ENCODE peak calls at places on chromosome 6, in ten cellular contexts. R, I, T, X, G, F, Z, V, B and O are unnamed samples.

GRCh38 chr6:33632603-33633039 is 11.5 kb downstream of the ITPR3 start:
- DNase-seq in R (no peak), X (peak), V (no peak), Z (no peak), B (peak), F (peak), G (no peak), I (peak), T (peak), O (no peak)

GRCh38 chr6:111011360-111012142 is 29.7 kb downstream of the RPF2 start:
- DNase-seq in F (no peak), R (peak), T (peak), X (no peak), V (no peak), Z (no peak), I (peak), G (peak), B (peak), O (no peak)

GRCh38 chr6:118715371-118715770 is 64.0 kb upstream of the CEP85L start:
- DNase-seq in V (no peak), Z (no peak), X (no peak), I (no peak), R (no peak), G (no peak), T (no peak), B (no peak), F (no peak), O (no peak)

GRCh38 chr6:152121910-152122309 is 314.4 kb downstream of the ESR1 start:
- DNase-seq in T (no peak), I (no peak), R (no peak), Z (no peak), X (no peak), V (no peak), F (peak), G (no peak), B (no peak), O (no peak)

GRCh38 chr6:21045135-21045616 is 510.9 kb downstream of the CDKAL1 start:
- DNase-seq in V (no peak), T (no peak), G (no peak), I (no peak), B (peak), X (no peak), F (no peak), R (peak), Z (no peak), O (no peak)

GRCh38 chr6:134058622-134059366 is 6.4 kb upstream of the SLC2A12 start:
- DNase-seq in F (no peak), R (peak), Z (no peak), B (peak), X (peak), I (no peak), G (no peak), T (no peak), V (no peak), O (no peak)

GRCh38 chr6:156905801-156906200 is 128.6 kb downstream of the ARID1B start:
- DNase-seq in F (no peak), Z (no peak), R (no peak), T (no peak), G (no peak), I (no peak), X (no peak), V (no peak), B (no peak), O (no peak)

GRCh38 chr6:14856177-14856576 is 389.7 kb upstream of the JARID2 start:
- DNase-seq in F (no peak), T (no peak), I (no peak), G (no peak), Z (no peak), B (no peak), V (no peak), R (no peak), X (peak), O (no peak)

GRCh38 chr6:157056275-157056674 is 267.0 kb downstream of the TMEM242 start:
- DNase-seq in X (no peak), B (no peak), R (no peak), Z (no peak), G (no peak), T (no peak), V (no peak), F (no peak), I (no peak), O (no peak)

GRCh38 chr6:16441262-16441661 is 202.9 kb downstream of the GMPR start:
- DNase-seq in G (no peak), I (no peak), B (peak), T (no peak), R (no peak), X (no peak), Z (no peak), F (no peak), V (no peak), O (no peak)

GRCh38 chr6:80547827-80548226 is 441.4 kb downstream of the BCKDHB start:
- DNase-seq in X (no peak), R (peak), T (no peak), V (no peak), G (peak), F (no peak), B (peak), Z (no peak), I (no peak), O (no peak)

GRCh38 chr6:111949546-111949945 is 76.3 kb upstream of the FYN start:
- DNase-seq in Z (no peak), X (no peak), R (no peak), I (no peak), G (no peak), T (peak), V (no peak), B (no peak), F (no peak), O (no peak)

GRCh38 chr6:83867527-83868161 is 8.2 kb downstream of the CYB5R4 start:
- DNase-seq in T (peak), B (peak), V (no peak), G (peak), X (no peak), F (no peak), I (peak), Z (peak), R (peak), O (peak)

GRCh38 chr6:142566628-142567396 is 265.0 kb downstream of the ADGRG6 start:
- DNase-seq in R (peak), T (peak), I (peak), G (peak), V (no peak), B (peak), Z (no peak), X (peak), F (no peak), O (no peak)

GRCh38 chr6:1390071-1390804 is 862 bp downstream of the FOXF2 start:
- DNase-seq in G (no peak), T (peak), Z (no peak), R (peak), V (no peak), X (no peak), I (no peak), B (peak), F (no peak), O (no peak)

GRCh38 chr6:108927927-108928326 is 79.7 kb downstream of the ARMC2 start:
- DNase-seq in I (no peak), G (no peak), V (no peak), X (no peak), T (no peak), R (no peak), F (no peak), Z (no peak), B (no peak), O (no peak)

GRCh38 chr6:37024665-37025337 is 19.3 kb downstream of the FGD2 start:
- DNase-seq in B (peak), T (no peak), X (no peak), R (peak), V (no peak), G (no peak), I (peak), Z (no peak), F (no peak), O (peak)

GRCh38 chr6:69974193-69974592 is 107.8 kb downstream of the COL19A1 start:
- DNase-seq in V (no peak), I (no peak), Z (no peak), T (no peak), X (peak), F (no peak), G (no peak), R (peak), B (peak), O (no peak)

DNA sequence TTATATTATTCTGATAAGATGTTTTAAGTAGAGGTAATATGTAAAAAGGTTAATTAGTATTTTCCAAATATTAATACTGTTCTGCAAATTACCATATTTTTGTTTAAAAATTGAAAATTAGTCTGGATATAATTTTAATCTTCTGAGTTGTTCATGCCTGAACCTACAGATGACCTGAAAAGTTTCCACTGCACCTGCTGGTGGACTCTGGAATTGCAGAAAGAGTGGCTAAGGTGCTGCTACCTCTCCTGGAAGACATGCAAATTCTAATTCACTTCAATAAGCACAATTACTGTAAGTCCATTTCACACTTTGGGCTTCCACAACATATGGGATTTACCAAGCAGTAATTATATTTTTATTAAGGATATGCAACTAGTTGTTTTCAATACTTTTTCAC is 77.7 kb upstream of the OLIG3 start:
- DNase-seq in G (no peak), I (peak), V (peak), Z (no peak), B (peak), F (no peak), R (peak), T (peak), X (no peak), O (no peak)
- TF ChIP-seq CTCF in G (peak), I (peak), V (peak), Z (peak), B (peak), F (peak), R (peak), T (peak), X (peak), O (peak)

DNA sequence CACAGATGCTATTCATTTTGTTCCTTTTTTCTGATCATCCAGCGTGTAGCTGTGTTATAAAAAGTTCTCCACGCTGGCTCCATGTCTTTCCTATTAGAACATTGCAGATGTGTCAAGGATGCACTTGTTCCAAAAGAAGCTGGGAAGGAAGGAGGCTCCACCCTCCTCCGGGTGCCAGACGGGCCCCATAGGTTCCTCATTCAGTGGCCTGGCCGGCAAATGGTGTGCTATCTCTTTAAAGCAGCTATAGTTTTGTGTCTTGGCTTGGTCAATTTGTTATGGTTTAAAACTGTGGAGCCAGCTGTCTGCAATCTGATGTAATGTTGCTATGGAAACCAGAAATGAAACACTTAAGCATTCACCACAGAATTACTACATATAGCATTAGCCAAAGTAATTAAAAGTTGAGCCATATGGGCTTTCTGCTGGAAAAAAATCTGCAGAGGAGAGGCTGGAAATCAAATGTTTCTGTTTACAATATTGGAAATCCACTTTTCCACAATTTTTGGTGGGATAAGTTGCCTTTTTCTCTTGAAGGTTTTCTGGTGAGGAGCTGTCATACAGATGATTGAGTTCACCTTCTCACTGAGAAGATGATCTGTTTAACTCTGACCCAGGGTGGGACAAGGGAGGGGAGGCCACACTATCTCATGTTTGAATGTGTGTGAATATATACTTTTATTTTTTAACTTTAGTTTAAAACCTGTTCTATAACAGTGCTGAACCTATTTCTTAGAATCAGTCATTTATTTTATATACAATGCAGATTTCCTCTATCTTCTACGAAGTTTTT is 167.3 kb downstream of the SASH1 start:
- DNase-seq in T (no peak), Z (no peak), G (peak), B (peak), F (peak), I (no peak), V (no peak), R (peak), X (peak), O (no peak)
- H3K27ac ChIP-seq in T (no peak), Z (peak), G (peak), B (peak), F (peak), I (no peak), V (no peak), R (peak), X (peak), O (no peak)

GRCh38 chr6:45959534-45960195 is 56.0 kb downstream of the CLIC5 start:
- DNase-seq in V (no peak), I (no peak), X (no peak), G (no peak), Z (no peak), F (no peak), B (peak), T (no peak), R (no peak), O (no peak)

GRCh38 chr6:45956176-45956575 is 59.5 kb downstream of the CLIC5 start:
- DNase-seq in Z (no peak), I (no peak), R (no peak), T (no peak), X (no peak), F (no peak), V (no peak), B (no peak), G (no peak), O (no peak)

GRCh38 chr6:45955597-45955996 is 60.1 kb downstream of the CLIC5 start:
- DNase-seq in G (no peak), F (no peak), V (no peak), T (no peak), B (no peak), X (no peak), I (no peak), R (no peak), Z (no peak), O (no peak)

GRCh38 chr6:45952546-45952945 is 63.1 kb downstream of the CLIC5 start:
- DNase-seq in X (no peak), V (no peak), T (no peak), F (no peak), I (no peak), G (no peak), Z (no peak), B (no peak), R (no peak), O (no peak)

GRCh38 chr6:45956663-45957062 is 59.0 kb downstream of the CLIC5 start:
- DNase-seq in R (no peak), X (no peak), T (no peak), G (no peak), V (no peak), Z (no peak), B (no peak), F (no peak), I (no peak), O (no peak)
- TF ChIP-seq CTCF in R (no peak), X (no peak), T (no peak), G (no peak), V (no peak), Z (no peak), B (no peak), F (no peak), I (no peak), O (no peak)

GRCh38 chr6:34657307-34657978 is 39.1 kb downstream of the ILRUN start:
- DNase-seq in V (peak), G (peak), R (peak), T (peak), X (peak), Z (no peak), B (peak), I (no peak), F (no peak), O (no peak)

GRCh38 chr6:34657037-34657306 is 39.6 kb downstream of the ILRUN start:
- DNase-seq in F (no peak), B (peak), R (no peak), I (no peak), G (no peak), V (no peak), Z (no peak), X (no peak), T (no peak), O (no peak)

GRCh38 chr6:34658605-34659218 is 37.9 kb downstream of the ILRUN start:
- DNase-seq in I (no peak), G (no peak), X (no peak), Z (no peak), B (no peak), R (no peak), T (no peak), V (peak), F (no peak), O (no peak)

GRCh38 chr6:34654061-34654460 is 42.5 kb downstream of the ILRUN start:
- DNase-seq in I (no peak), B (no peak), F (no peak), T (no peak), R (no peak), Z (no peak), V (no peak), X (no peak), G (no peak), O (no peak)

DNA sequence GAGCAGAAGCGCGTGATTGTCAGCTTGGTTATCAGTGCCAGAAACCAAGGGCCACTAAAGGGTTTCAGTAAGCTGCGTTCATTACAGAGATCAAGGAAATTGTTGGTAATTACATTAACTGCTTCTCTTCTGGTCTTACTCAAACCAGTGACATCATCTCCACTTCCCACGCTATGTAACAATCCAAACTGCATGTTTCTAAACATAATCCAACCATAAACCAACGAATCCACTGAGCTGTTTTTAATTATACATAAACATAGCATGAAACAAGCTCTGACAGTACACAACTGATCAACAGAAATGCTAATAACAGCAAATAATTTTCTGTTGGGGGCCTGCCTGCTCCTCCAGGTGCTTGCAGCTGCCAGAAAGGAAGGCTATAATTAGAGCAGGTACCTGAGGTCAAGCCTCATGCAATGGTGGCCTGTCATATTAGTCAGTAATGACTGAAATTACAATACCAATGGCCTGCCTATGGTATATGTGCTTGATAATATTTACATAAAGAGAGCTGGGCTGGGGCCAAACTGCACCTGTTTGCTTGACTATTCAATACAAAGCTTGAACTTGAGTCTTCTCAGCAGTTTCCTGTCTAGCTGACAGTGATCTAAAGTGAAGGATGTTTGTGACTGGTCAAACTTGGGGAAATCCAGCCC is 40.1 kb downstream of the ILRUN start:
- DNase-seq in T (no peak), V (no peak), R (peak), B (peak), X (peak), Z (no peak), I (no peak), F (no peak), G (peak), O (no peak)
- H3K27ac ChIP-seq in T (peak), V (peak), R (peak), B (peak), X (peak), Z (peak), I (peak), F (peak), G (peak), O (peak)

DNA sequence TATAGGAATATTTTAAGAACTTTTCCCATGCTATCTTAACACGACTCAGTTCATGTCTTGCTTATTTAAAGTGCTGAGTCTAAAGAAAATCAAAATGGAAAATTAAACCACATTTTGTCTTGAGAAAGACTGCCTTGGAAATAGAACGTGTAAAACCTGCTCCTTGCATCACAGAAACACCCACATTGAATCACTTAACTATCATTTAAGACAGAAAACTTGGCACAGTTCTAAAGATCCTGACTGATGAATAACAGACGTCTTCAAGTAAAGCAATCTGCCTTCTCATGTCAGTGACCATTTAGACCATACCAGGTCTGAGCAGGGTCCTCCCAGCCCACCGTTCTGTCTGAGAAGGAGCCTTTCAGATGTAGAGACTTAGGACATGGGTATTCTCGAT is 7.4 kb downstream of the PERP start:
- DNase-seq in F (no peak), G (peak), T (no peak), I (no peak), R (peak), Z (no peak), V (no peak), B (peak), X (no peak), O (no peak)
- TF ChIP-seq CTCF in F (no peak), G (no peak), T (no peak), I (no peak), R (no peak), Z (no peak), V (no peak), B (no peak), X (no peak), O (no peak)

GRCh38 chr6:167860546-167861226 is 34.0 kb downstream of the AFDN start:
- DNase-seq in B (no peak), V (no peak), X (no peak), T (no peak), G (no peak), I (no peak), F (no peak), Z (no peak), R (no peak), O (no peak)

GRCh38 chr6:167856999-167857660 is 30.4 kb downstream of the AFDN start:
- DNase-seq in X (no peak), R (peak), I (no peak), F (no peak), B (peak), V (no peak), T (peak), G (no peak), Z (no peak), O (no peak)

GRCh38 chr6:167861424-167861823 is 34.7 kb downstream of the AFDN start:
- DNase-seq in V (no peak), T (no peak), I (no peak), G (no peak), X (no peak), R (no peak), Z (no peak), F (no peak), B (no peak), O (no peak)

GRCh38 chr6:167858086-167858591 is 31.4 kb downstream of the AFDN start:
- DNase-seq in T (no peak), F (no peak), B (peak), X (no peak), I (no peak), G (no peak), R (peak), V (no peak), Z (no peak), O (no peak)

GRCh38 chr6:167858842-167859520 is 32.3 kb downstream of the AFDN start:
- DNase-seq in F (no peak), R (no peak), I (no peak), V (no peak), Z (no peak), T (no peak), G (no peak), B (peak), X (no peak), O (no peak)
- H3K27ac ChIP-seq in F (no peak), R (no peak), I (no peak), V (no peak), Z (no peak), T (peak), G (no peak), B (no peak), X (peak), O (peak)